ENCODE peak calls at places on chromosomes 16 and 17, in ten cellular contexts. One of them, this sample, is unnamed.

GRCh38 chr17:50396261-50397110 is 837 bp downstream of the LRRC59 start:
- DNase-seq in AG10803: peak; percentile 69
- DNase-seq in sigmoid colon: peak; percentile 69
- DNase-seq in neural progenitor cell: no peak
- DNase-seq in adrenal gland: peak; percentile 92
- DNase-seq in H1: no peak
- DNase-seq in HFF-Myc: no peak
- DNase-seq in heart left ventricle: no peak
- DNase-seq in fibroblast of pulmonary artery: peak; percentile 75
- DNase-seq in CD8-positive, alpha-beta T cell: no peak
- DNase-seq in this sample: no peak

GRCh38 chr16:48500981-48501380 is 109.0 kb downstream of the N4BP1 start:
- DNase-seq in AG10803: no peak
- DNase-seq in sigmoid colon: no peak
- DNase-seq in neural progenitor cell: no peak
- DNase-seq in adrenal gland: no peak
- DNase-seq in H1: no peak
- DNase-seq in HFF-Myc: no peak
- DNase-seq in heart left ventricle: no peak
- DNase-seq in fibroblast of pulmonary artery: no peak
- DNase-seq in CD8-positive, alpha-beta T cell: no peak
- DNase-seq in this sample: no peak

GRCh38 chr17:72516772-72517399 is 396.1 kb downstream of the SOX9 start:
- DNase-seq in AG10803: peak; percentile 40
- DNase-seq in sigmoid colon: no peak
- DNase-seq in neural progenitor cell: peak; percentile 48
- DNase-seq in adrenal gland: no peak
- DNase-seq in H1: no peak
- DNase-seq in HFF-Myc: no peak
- DNase-seq in heart left ventricle: peak; percentile 62
- DNase-seq in fibroblast of pulmonary artery: peak; percentile 39
- DNase-seq in CD8-positive, alpha-beta T cell: no peak
- DNase-seq in this sample: no peak

GRCh38 chr16:1812732-1813163 is 13.9 kb downstream of the HAGH start:
- DNase-seq in AG10803: peak; percentile 74
- DNase-seq in sigmoid colon: peak; percentile 78
- DNase-seq in neural progenitor cell: peak; percentile 69
- DNase-seq in adrenal gland: peak; percentile 55
- DNase-seq in H1: no peak
- DNase-seq in HFF-Myc: no peak
- DNase-seq in heart left ventricle: peak; percentile 85
- DNase-seq in fibroblast of pulmonary artery: peak; percentile 89
- DNase-seq in CD8-positive, alpha-beta T cell: peak; percentile 31
- DNase-seq in this sample: no peak

GRCh38 chr16:24689128-24689527 is 40.3 kb upstream of the TNRC6A start:
- DNase-seq in AG10803: peak; percentile 79
- DNase-seq in sigmoid colon: no peak
- DNase-seq in neural progenitor cell: peak; percentile 63
- DNase-seq in adrenal gland: peak; percentile 50
- DNase-seq in H1: no peak
- DNase-seq in HFF-Myc: no peak
- DNase-seq in heart left ventricle: no peak
- DNase-seq in fibroblast of pulmonary artery: peak; percentile 73
- DNase-seq in CD8-positive, alpha-beta T cell: no peak
- DNase-seq in this sample: no peak

GRCh38 chr17:36862116-36862920 is 75.0 kb upstream of the LHX1 start:
- DNase-seq in AG10803: no peak
- DNase-seq in sigmoid colon: no peak
- DNase-seq in neural progenitor cell: no peak
- DNase-seq in adrenal gland: no peak
- DNase-seq in H1: no peak
- DNase-seq in HFF-Myc: no peak
- DNase-seq in heart left ventricle: no peak
- DNase-seq in fibroblast of pulmonary artery: no peak
- DNase-seq in CD8-positive, alpha-beta T cell: no peak
- DNase-seq in this sample: no peak

GRCh38 chr17:66373944-66374817 is 71.8 kb downstream of the PRKCA start:
- DNase-seq in AG10803: no peak
- DNase-seq in sigmoid colon: no peak
- DNase-seq in neural progenitor cell: peak; percentile 56
- DNase-seq in adrenal gland: no peak
- DNase-seq in H1: no peak
- DNase-seq in HFF-Myc: no peak
- DNase-seq in heart left ventricle: peak; percentile 52
- DNase-seq in fibroblast of pulmonary artery: no peak
- DNase-seq in CD8-positive, alpha-beta T cell: peak; percentile 66
- DNase-seq in this sample: no peak

GRCh38 chr17:80594666-80595269 is 50.1 kb downstream of the RPTOR start:
- DNase-seq in AG10803: peak; percentile 48
- DNase-seq in sigmoid colon: no peak
- DNase-seq in neural progenitor cell: no peak
- DNase-seq in adrenal gland: no peak
- DNase-seq in H1: no peak
- DNase-seq in HFF-Myc: no peak
- DNase-seq in heart left ventricle: no peak
- DNase-seq in fibroblast of pulmonary artery: no peak
- DNase-seq in CD8-positive, alpha-beta T cell: no peak
- DNase-seq in this sample: no peak

DNA sequence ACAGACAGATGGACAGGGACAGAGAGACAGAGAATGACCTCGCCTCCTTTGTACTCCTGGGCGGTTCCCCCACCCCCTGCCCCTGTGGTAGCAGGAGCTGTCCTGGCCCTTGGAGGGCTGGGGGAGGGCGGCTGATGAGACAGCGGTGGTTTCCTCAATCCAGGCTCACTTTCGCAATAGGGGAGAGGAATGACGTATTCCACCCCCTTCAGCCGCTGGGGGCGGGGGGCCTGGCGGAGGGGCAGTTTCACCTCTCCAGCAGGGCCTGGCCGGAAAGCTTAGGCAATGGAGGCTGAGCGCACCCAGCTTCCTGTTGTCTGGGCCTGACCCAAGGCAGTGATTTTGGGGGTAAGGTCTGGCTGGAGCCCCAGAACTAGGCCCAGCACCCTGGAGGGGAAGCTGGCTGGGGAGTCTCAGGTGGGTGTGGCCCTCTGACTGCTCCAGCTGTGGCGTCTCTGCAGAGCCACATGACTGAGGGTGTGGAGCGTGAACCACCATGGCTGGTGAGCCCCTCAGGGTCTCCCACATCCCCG is 7.4 kb downstream of the FMNL1 start:
- DNase-seq in AG10803: peak; percentile 90
- DNase-seq in sigmoid colon: peak; percentile 96
- DNase-seq in neural progenitor cell: peak; percentile 50
- DNase-seq in adrenal gland: peak; percentile 70
- DNase-seq in H1: no peak
- DNase-seq in HFF-Myc: peak; percentile 36
- DNase-seq in heart left ventricle: peak; percentile 93
- DNase-seq in fibroblast of pulmonary artery: peak; percentile 96
- DNase-seq in CD8-positive, alpha-beta T cell: peak; percentile 68
- DNase-seq in this sample: peak; percentile 84
- TF ChIP-seq CTCF in AG10803: no peak
- TF ChIP-seq CTCF in sigmoid colon: no peak
- TF ChIP-seq CTCF in neural progenitor cell: no peak
- TF ChIP-seq CTCF in adrenal gland: no peak
- TF ChIP-seq CTCF in H1: no peak
- TF ChIP-seq CTCF in HFF-Myc: no peak
- TF ChIP-seq CTCF in heart left ventricle: no peak
- TF ChIP-seq CTCF in fibroblast of pulmonary artery: no peak
- TF ChIP-seq CTCF in CD8-positive, alpha-beta T cell: no peak
- TF ChIP-seq CTCF in this sample: no peak

GRCh38 chr17:75855310-75856061 is at the start of gene WBP2:
- DNase-seq in AG10803: peak; percentile 100
- DNase-seq in sigmoid colon: peak; percentile 100
- DNase-seq in neural progenitor cell: peak; percentile 100
- DNase-seq in adrenal gland: peak; percentile 99
- DNase-seq in H1: peak; percentile 95
- DNase-seq in HFF-Myc: peak; percentile 100
- DNase-seq in heart left ventricle: peak; percentile 99
- DNase-seq in fibroblast of pulmonary artery: peak; percentile 100
- DNase-seq in CD8-positive, alpha-beta T cell: peak; percentile 93
- DNase-seq in this sample: peak; percentile 84

GRCh38 chr17:75853410-75853809 is 1.7 kb downstream of the WBP2 start:
- DNase-seq in AG10803: peak; percentile 66
- DNase-seq in sigmoid colon: peak; percentile 70
- DNase-seq in neural progenitor cell: no peak
- DNase-seq in adrenal gland: peak; percentile 76
- DNase-seq in H1: no peak
- DNase-seq in HFF-Myc: no peak
- DNase-seq in heart left ventricle: no peak
- DNase-seq in fibroblast of pulmonary artery: peak; percentile 59
- DNase-seq in CD8-positive, alpha-beta T cell: no peak
- DNase-seq in this sample: no peak

GRCh38 chr17:75854111-75854748 is 905 bp downstream of the WBP2 start:
- DNase-seq in AG10803: peak; percentile 74
- DNase-seq in sigmoid colon: peak; percentile 81
- DNase-seq in neural progenitor cell: peak; percentile 32
- DNase-seq in adrenal gland: peak; percentile 82
- DNase-seq in H1: no peak
- DNase-seq in HFF-Myc: no peak
- DNase-seq in heart left ventricle: no peak
- DNase-seq in fibroblast of pulmonary artery: peak; percentile 66
- DNase-seq in CD8-positive, alpha-beta T cell: no peak
- DNase-seq in this sample: no peak

GRCh38 chr17:75856062-75856681 is 1.0 kb upstream of the WBP2 start:
- DNase-seq in AG10803: no peak
- DNase-seq in sigmoid colon: no peak
- DNase-seq in neural progenitor cell: no peak
- DNase-seq in adrenal gland: peak; percentile 51
- DNase-seq in H1: no peak
- DNase-seq in HFF-Myc: no peak
- DNase-seq in heart left ventricle: no peak
- DNase-seq in fibroblast of pulmonary artery: no peak
- DNase-seq in CD8-positive, alpha-beta T cell: no peak
- DNase-seq in this sample: no peak

DNA sequence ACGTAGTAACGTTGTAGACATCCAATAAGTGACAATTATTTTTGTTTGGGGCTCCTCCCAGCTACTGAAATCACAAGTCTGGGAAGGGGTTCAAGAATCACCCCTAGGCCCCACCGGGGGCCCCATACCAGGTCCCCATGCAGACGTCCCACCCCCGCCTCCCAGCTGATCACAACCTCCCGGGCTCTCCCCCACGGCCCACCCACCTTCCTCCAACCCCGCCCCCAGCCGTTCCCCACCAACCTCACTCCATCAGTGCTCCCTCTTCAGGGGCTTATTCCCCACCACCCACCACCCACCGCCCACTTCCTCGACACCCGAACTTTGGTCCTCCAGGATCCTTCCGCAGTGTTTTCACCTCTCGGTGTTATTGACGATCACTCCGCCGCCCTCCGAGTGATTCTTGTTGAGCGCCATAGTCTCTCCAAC is 240 bp downstream of the WBP2 start:
- DNase-seq in AG10803: no peak
- DNase-seq in sigmoid colon: no peak
- DNase-seq in neural progenitor cell: no peak
- DNase-seq in adrenal gland: no peak
- DNase-seq in H1: no peak
- DNase-seq in HFF-Myc: no peak
- DNase-seq in heart left ventricle: no peak
- DNase-seq in fibroblast of pulmonary artery: no peak
- DNase-seq in CD8-positive, alpha-beta T cell: no peak
- DNase-seq in this sample: no peak
- TF ChIP-seq CTCF in AG10803: no peak
- TF ChIP-seq CTCF in sigmoid colon: no peak
- TF ChIP-seq CTCF in neural progenitor cell: no peak
- TF ChIP-seq CTCF in adrenal gland: no peak
- TF ChIP-seq CTCF in H1: no peak
- TF ChIP-seq CTCF in HFF-Myc: no peak
- TF ChIP-seq CTCF in heart left ventricle: no peak
- TF ChIP-seq CTCF in fibroblast of pulmonary artery: no peak
- TF ChIP-seq CTCF in CD8-positive, alpha-beta T cell: no peak
- TF ChIP-seq CTCF in this sample: no peak

GRCh38 chr17:58488428-58488890 is 251 bp upstream of the HSF5 start:
- DNase-seq in AG10803: no peak
- DNase-seq in sigmoid colon: no peak
- DNase-seq in neural progenitor cell: no peak
- DNase-seq in adrenal gland: no peak
- DNase-seq in H1: peak; percentile 47
- DNase-seq in HFF-Myc: no peak
- DNase-seq in heart left ventricle: no peak
- DNase-seq in fibroblast of pulmonary artery: no peak
- DNase-seq in CD8-positive, alpha-beta T cell: no peak
- DNase-seq in this sample: no peak

GRCh38 chr17:58487589-58488427 is at the start of gene HSF5:
- DNase-seq in AG10803: no peak
- DNase-seq in sigmoid colon: no peak
- DNase-seq in neural progenitor cell: no peak
- DNase-seq in adrenal gland: no peak
- DNase-seq in H1: peak; percentile 66
- DNase-seq in HFF-Myc: no peak
- DNase-seq in heart left ventricle: peak; percentile 38
- DNase-seq in fibroblast of pulmonary artery: peak; percentile 6
- DNase-seq in CD8-positive, alpha-beta T cell: peak; percentile 62
- DNase-seq in this sample: peak; percentile 79

DNA sequence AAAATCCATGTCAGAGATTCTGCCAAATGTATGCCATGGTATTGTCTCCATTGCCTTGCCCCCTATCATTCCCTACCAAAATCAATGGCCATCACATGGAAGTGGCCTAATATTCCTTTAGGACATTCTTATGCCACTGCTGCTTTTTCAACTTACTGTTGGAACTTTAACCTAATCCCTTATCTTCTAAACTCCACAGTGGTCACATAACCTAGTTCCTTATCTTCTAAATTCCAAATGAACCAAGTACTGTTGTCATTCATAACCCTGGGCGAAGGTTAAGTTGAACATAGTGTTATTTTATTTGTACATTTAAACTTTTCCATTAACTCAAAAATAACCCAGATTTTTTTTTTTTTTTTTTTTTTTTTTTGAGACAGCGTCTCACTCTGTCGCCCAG is 3.6 kb downstream of the HSF5 start:
- DNase-seq in AG10803: no peak
- DNase-seq in sigmoid colon: no peak
- DNase-seq in neural progenitor cell: no peak
- DNase-seq in adrenal gland: no peak
- DNase-seq in H1: no peak
- DNase-seq in HFF-Myc: no peak
- DNase-seq in heart left ventricle: no peak
- DNase-seq in fibroblast of pulmonary artery: no peak
- DNase-seq in CD8-positive, alpha-beta T cell: no peak
- DNase-seq in this sample: no peak
- TF ChIP-seq CTCF in AG10803: no peak
- TF ChIP-seq CTCF in sigmoid colon: no peak
- TF ChIP-seq CTCF in neural progenitor cell: no peak
- TF ChIP-seq CTCF in adrenal gland: no peak
- TF ChIP-seq CTCF in H1: no peak
- TF ChIP-seq CTCF in HFF-Myc: no peak
- TF ChIP-seq CTCF in heart left ventricle: no peak
- TF ChIP-seq CTCF in fibroblast of pulmonary artery: no peak
- TF ChIP-seq CTCF in CD8-positive, alpha-beta T cell: no peak
- TF ChIP-seq CTCF in this sample: no peak

GRCh38 chr16:75580-76501 is 2.2 kb upstream of the MPG start:
- DNase-seq in AG10803: peak; percentile 93
- DNase-seq in sigmoid colon: peak; percentile 95
- DNase-seq in neural progenitor cell: peak; percentile 54
- DNase-seq in adrenal gland: peak; percentile 49
- DNase-seq in H1: no peak
- DNase-seq in HFF-Myc: no peak
- DNase-seq in heart left ventricle: peak; percentile 90
- DNase-seq in fibroblast of pulmonary artery: peak; percentile 92
- DNase-seq in CD8-positive, alpha-beta T cell: no peak
- DNase-seq in this sample: no peak
- TF ChIP-seq CTCF in AG10803: peak; percentile 50
- TF ChIP-seq CTCF in sigmoid colon: no peak
- TF ChIP-seq CTCF in neural progenitor cell: peak; percentile 12
- TF ChIP-seq CTCF in adrenal gland: peak; percentile 11
- TF ChIP-seq CTCF in H1: peak; percentile 30
- TF ChIP-seq CTCF in HFF-Myc: peak; percentile 43
- TF ChIP-seq CTCF in heart left ventricle: no peak
- TF ChIP-seq CTCF in fibroblast of pulmonary artery: peak; percentile 44
- TF ChIP-seq CTCF in CD8-positive, alpha-beta T cell: no peak
- TF ChIP-seq CTCF in this sample: no peak

GRCh38 chr16:66758086-66758485 is 6.7 kb upstream of the DYNC1LI2 start:
- DNase-seq in AG10803: no peak
- DNase-seq in sigmoid colon: no peak
- DNase-seq in neural progenitor cell: no peak
- DNase-seq in adrenal gland: no peak
- DNase-seq in H1: no peak
- DNase-seq in HFF-Myc: no peak
- DNase-seq in heart left ventricle: no peak
- DNase-seq in fibroblast of pulmonary artery: no peak
- DNase-seq in CD8-positive, alpha-beta T cell: no peak
- DNase-seq in this sample: no peak
- TF ChIP-seq CTCF in AG10803: no peak
- TF ChIP-seq CTCF in sigmoid colon: no peak
- TF ChIP-seq CTCF in neural progenitor cell: peak; percentile 9
- TF ChIP-seq CTCF in adrenal gland: no peak
- TF ChIP-seq CTCF in H1: no peak
- TF ChIP-seq CTCF in HFF-Myc: no peak
- TF ChIP-seq CTCF in heart left ventricle: no peak
- TF ChIP-seq CTCF in fibroblast of pulmonary artery: no peak
- TF ChIP-seq CTCF in CD8-positive, alpha-beta T cell: no peak
- TF ChIP-seq CTCF in this sample: no peak